ENCODE peak calls at places on chromosome 12, in eight cellular contexts. E is hepatocyte, Z is PC-3, F is OCI-LY7, N is SK-N-SH, D is MM.1S, X is HCT116, I is neural progenitor cell. J is an unnamed sample.

GRCh38 chr12:95976416-95976832 is 19.7 kb downstream of the HAL start:
- DNase-seq in E (no peak), F (no peak), D (no peak), X (no peak), I (no peak), N (no peak), Z (peak; percentile 46), J (no peak)

GRCh38 chr12:68345763-68346162 is 13.6 kb upstream of the MDM1 start:
- DNase-seq in E (no peak), N (no peak), X (no peak), Z (no peak), I (no peak), F (peak; percentile 13), D (no peak), J (no peak)

GRCh38 chr12:68011882-68012207 is 22.6 kb downstream of the IFNG-AS1 start:
- DNase-seq in E (no peak), Z (no peak), I (no peak), N (no peak), D (no peak), X (no peak), F (no peak), J (peak; percentile 14)

GRCh38 chr12:32083489-32083888 is 23.2 kb upstream of the BICD1 start:
- DNase-seq in N (no peak), D (no peak), E (no peak), F (no peak), Z (peak; percentile 59), I (no peak), X (no peak), J (no peak)

GRCh38 chr12:113135178-113136127 is at the start of gene RASAL1:
- DNase-seq in E (peak; percentile 41), N (peak; percentile 81), F (peak; percentile 93), I (peak; percentile 84), D (peak; percentile 37), X (peak; percentile 75), Z (peak; percentile 44), J (peak; percentile 92)

GRCh38 chr12:79223761-79224160 is 359.2 kb downstream of the SYT1 start:
- DNase-seq in Z (no peak), X (no peak), N (no peak), D (peak; percentile 34), E (no peak), F (no peak), I (no peak), J (no peak)

GRCh38 chr12:121860257-121860656 is 1.6 kb upstream of the HPD start:
- DNase-seq in N (no peak), Z (no peak), E (no peak), X (no peak), F (no peak), I (no peak), D (no peak), J (no peak)

GRCh38 chr12:123049398-123050250 is 69.1 kb downstream of the ARL6IP4 start:
- DNase-seq in E (no peak), N (no peak), D (no peak), Z (no peak), F (no peak), X (no peak), I (no peak), J (no peak)

GRCh38 chr12:87670448-87670847 is 358.8 kb downstream of the C12orf50 start:
- DNase-seq in N (no peak), Z (no peak), E (no peak), X (no peak), D (no peak), F (no peak), I (no peak), J (peak; percentile 15)

GRCh38 chr12:9673404-9674225 is 4.1 kb downstream of the CLEC2D start:
- DNase-seq in X (peak; percentile 51), Z (peak; percentile 80), N (peak; percentile 23), F (peak; percentile 43), D (peak; percentile 56), I (no peak), E (peak; percentile 42), J (peak; percentile 27)

GRCh38 chr12:111699-112591 is 45.4 kb downstream of the IQSEC3 start:
- DNase-seq in E (peak; percentile 41), F (no peak), N (no peak), I (no peak), X (no peak), D (peak; percentile 60), Z (no peak), J (no peak)

GRCh38 chr12:70920251-70920851 is at the start of gene PTPRR:
- DNase-seq in X (no peak), F (no peak), I (peak; percentile 80), D (no peak), Z (no peak), N (peak; percentile 76), E (peak; percentile 28), J (peak; percentile 81)

GRCh38 chr12:84397279-84397678 is 515.3 kb downstream of the SLC6A15 start:
- DNase-seq in Z (peak; percentile 56), I (no peak), F (no peak), E (no peak), N (peak; percentile 6), X (no peak), D (peak; percentile 15), J (no peak)
- TF ChIP-seq CTCF in Z (peak; percentile 70), I (peak; percentile 7), F (peak; percentile 68), E (peak; percentile 47), N (peak; percentile 75), X (no peak), D (peak; percentile 16), J (no peak)

DNA sequence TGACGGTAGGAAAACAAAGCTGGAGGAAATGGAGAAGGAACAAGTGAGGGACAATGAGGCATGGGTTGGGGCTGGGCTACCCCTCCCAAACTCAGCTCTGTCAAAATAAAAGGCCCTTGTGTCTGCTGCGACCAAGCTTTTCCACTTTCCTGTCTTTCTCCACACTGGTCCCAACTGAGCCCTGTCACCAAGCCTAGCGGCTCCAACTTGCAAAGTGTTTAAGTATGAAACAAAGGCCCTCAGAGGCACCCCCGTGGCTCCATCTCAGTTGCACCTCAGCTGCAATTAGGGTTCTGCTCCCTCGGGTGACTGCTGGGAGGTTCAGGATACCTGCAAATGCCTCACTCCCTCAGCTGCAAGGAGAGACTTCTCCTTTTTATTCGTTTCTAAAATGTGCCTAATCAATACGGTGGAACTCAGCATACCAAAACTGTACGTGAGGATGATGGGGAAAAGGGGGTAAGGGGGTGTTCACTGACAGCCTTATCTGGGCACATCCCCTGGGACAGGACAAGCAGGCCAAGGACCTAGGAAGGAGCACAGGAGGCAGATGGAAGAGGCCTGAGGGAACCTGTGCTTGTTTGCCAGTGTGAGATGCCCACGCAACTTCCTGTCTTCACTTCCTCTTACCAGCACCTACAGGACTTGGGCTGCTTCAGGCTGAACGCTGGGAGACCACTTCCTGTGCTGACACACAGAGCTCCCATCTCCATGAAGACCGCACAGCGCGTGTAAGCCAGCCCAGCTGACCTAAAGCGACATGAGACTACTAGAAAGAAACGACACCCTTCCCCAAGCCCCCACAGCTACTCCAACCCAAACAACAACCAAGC is 8.9 kb downstream of the VAMP1 start:
- DNase-seq in E (no peak), Z (no peak), X (no peak), D (peak; percentile 87), I (no peak), F (peak; percentile 96), N (no peak), J (no peak)
- TF ChIP-seq EZH2phosphoT487 in E (no peak), Z (no peak), X (no peak), D (no peak), I (no peak), F (no peak), N (no peak), J (no peak)

GRCh38 chr12:98951401-98951800 is 306.3 kb downstream of the APAF1 start:
- DNase-seq in I (no peak), F (no peak), N (no peak), X (no peak), E (no peak), D (no peak), Z (no peak), J (no peak)

GRCh38 chr12:98954506-98954905 is 309.4 kb downstream of the APAF1 start:
- DNase-seq in E (no peak), Z (no peak), I (no peak), X (no peak), N (no peak), D (no peak), F (no peak), J (no peak)

DNA sequence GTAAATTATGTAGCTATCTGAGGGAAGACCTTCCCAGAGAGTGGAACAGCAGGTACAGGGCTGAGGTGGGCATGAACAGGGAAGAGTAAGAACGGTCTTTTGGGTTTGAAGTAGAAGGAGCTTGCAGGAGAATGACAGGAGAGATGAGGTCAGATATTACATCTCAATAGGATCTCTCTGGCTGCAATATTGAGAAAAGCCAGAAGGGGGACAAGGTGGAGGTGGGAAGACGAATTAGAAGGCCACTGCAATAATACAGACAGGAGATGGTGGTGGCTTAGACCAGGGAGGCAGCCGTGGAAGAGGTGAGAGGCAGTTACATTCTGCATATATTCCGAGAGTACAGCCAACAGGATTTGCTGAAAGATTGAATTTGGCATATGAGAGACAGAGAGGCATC is 310.2 kb downstream of the APAF1 start:
- DNase-seq in X (peak; percentile 27), I (peak; percentile 49), D (peak; percentile 54), F (peak; percentile 49), E (peak; percentile 46), Z (peak; percentile 65), N (peak; percentile 18), J (peak; percentile 86)
- TF ChIP-seq CTCF in X (peak; percentile 42), I (peak; percentile 55), D (peak; percentile 59), F (peak; percentile 71), E (peak; percentile 30), Z (peak; percentile 54), N (peak; percentile 47), J (peak; percentile 59)

DNA sequence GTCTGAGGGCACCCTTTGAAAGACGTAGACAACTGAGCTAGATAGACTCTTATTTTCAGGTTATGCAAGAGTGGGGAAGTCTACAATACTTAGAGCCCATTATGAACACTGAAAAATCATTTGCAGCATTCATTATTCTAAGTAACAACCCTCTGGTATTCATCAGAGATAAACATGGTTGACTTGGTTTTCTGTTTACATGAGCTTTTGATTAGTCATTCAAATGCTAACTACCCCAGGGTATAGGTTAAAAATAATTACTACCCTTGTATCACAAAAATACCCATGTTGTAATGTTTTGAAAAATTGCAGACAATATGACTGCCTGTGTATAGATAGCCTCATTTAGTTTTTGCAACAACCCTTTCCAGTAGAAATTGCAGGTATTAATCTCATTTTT is 78.5 kb downstream of the PPFIBP1 start:
- DNase-seq in F (no peak), N (no peak), D (no peak), X (no peak), E (no peak), I (no peak), Z (peak; percentile 44), J (no peak)
- TF ChIP-seq EZH2phosphoT487 in F (no peak), N (no peak), D (no peak), X (no peak), E (no peak), I (no peak), Z (no peak), J (no peak)

GRCh38 chr12:54572881-54573280 is 15.6 kb downstream of the PPP1R1A start:
- DNase-seq in D (no peak), E (no peak), Z (no peak), X (no peak), F (no peak), I (no peak), N (no peak), J (peak; percentile 78)
- TF ChIP-seq CTCF in D (no peak), E (no peak), Z (no peak), X (no peak), F (no peak), I (peak; percentile 26), N (no peak), J (peak; percentile 69)

DNA sequence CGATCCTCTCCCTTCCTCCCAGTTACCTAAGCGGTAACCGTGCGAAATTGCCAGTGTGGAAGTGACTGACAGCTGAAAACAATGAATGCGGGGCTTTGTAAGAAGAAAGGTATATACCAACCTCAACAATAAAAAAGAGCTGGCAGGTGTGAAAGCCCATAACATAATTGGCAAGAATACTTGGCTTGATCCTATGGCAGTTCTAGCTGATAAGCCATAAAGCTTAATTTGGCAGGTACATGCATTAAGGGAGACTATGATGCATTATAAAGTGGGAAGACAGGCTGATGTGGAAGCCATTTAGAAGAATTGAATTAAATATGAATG is 71.4 kb downstream of the CRACR2A start:
- DNase-seq in F (no peak), D (no peak), Z (no peak), X (no peak), N (no peak), E (no peak), I (no peak), J (no peak)
- TF ChIP-seq EZH2phosphoT487 in F (no peak), D (no peak), Z (no peak), X (no peak), N (no peak), E (no peak), I (no peak), J (no peak)

J was measured in GM23338.